ENCODE peak calls at places on chromosome 5, in five cellular contexts. N is HT1080, B is Calu3, R is HEK293T, Z is Kasumi-1. X is an unnamed sample.

GRCh38 chr5:139670369-139671095 is 22.4 kb downstream of the CXXC5 start:
- DNase-seq in B (no peak), N (no peak), Z (peak), R (peak), X (no peak)

GRCh38 chr5:157222506-157223230 is 42.0 kb downstream of the ITK start:
- DNase-seq in R (no peak), B (no peak), N (peak), Z (no peak), X (peak)

GRCh38 chr5:159971038-159971437 is 37.9 kb upstream of the TTC1 start:
- DNase-seq in N (no peak), B (no peak), Z (no peak), R (no peak), X (no peak)

GRCh38 chr5:96329886-96330531 is 103.0 kb downstream of the PCSK1 start:
- DNase-seq in N (peak), B (no peak), Z (no peak), R (no peak), X (no peak)

GRCh38 chr5:64612349-64612961 is 77.8 kb upstream of the SHISAL2B start:
- DNase-seq in Z (peak), B (peak), R (peak), N (peak), X (peak)

GRCh38 chr5:77304388-77304787 is 93.9 kb downstream of the PDE8B start:
- DNase-seq in B (no peak), Z (no peak), N (no peak), R (no peak), X (no peak)

GRCh38 chr5:25544652-25545249 is 900.0 kb upstream of the CDH10 start:
- DNase-seq in N (peak), B (peak), R (peak), Z (peak), X (peak)

GRCh38 chr5:103526164-103526915 is 36.2 kb downstream of the NUDT12 start:
- DNase-seq in R (no peak), N (no peak), B (no peak), Z (no peak), X (no peak)

GRCh38 chr5:97071101-97071500 is 71.3 kb downstream of the LIX1 start:
- DNase-seq in B (no peak), R (no peak), N (peak), Z (no peak), X (peak)

GRCh38 chr5:150107909-150108447 is 21.6 kb upstream of the CSF1R start:
- DNase-seq in B (no peak), R (no peak), N (no peak), Z (no peak), X (no peak)

GRCh38 chr5:40171971-40172370 is 507.7 kb upstream of the PTGER4 start:
- DNase-seq in Z (no peak), N (peak), B (no peak), R (no peak), X (no peak)

GRCh38 chr5:125100342-125100741 is 353.9 kb upstream of the ZNF608 start:
- DNase-seq in R (no peak), N (no peak), Z (no peak), B (no peak), X (no peak)

GRCh38 chr5:34685485-34686197 is 29.5 kb downstream of the RAI14 start:
- DNase-seq in B (no peak), N (peak), R (no peak), Z (no peak), X (no peak)

GRCh38 chr5:123610665-123611406 is 98.9 kb downstream of the CSNK1G3 start:
- DNase-seq in N (peak), B (peak), Z (peak), R (peak), X (peak)

GRCh38 chr5:172768098-172768572 is 2.9 kb downstream of the DUSP1 start:
- DNase-seq in B (no peak), R (no peak), Z (no peak), N (no peak), X (no peak)

GRCh38 chr5:74851026-74851425 is 15.2 kb downstream of the FAM169A start:
- DNase-seq in R (no peak), Z (no peak), B (no peak), N (no peak), X (no peak)

X was measured in H4.